ENCODE peak calls at places on chromosomes 12 and 14, in ten cellular contexts. O, I, T, F, M, G, Y, K, A and W are unnamed samples.

GRCh38 chr12:56256326-56256960 is 1.7 kb downstream of the ANKRD52 start:
- DNase-seq in A (no peak), G (no peak), F (no peak), T (peak), Y (no peak), K (no peak), I (no peak), O (no peak), M (no peak), W (no peak)

GRCh38 chr12:127324681-127325080 is 942.3 kb upstream of the TMEM132C start:
- DNase-seq in M (no peak), G (no peak), O (no peak), T (no peak), A (no peak), I (no peak), F (no peak), Y (no peak), K (no peak), W (no peak)

GRCh38 chr14:31326111-31326510 is 94.2 kb downstream of the HEATR5A start:
- DNase-seq in M (no peak), I (peak), G (no peak), F (no peak), K (no peak), A (no peak), Y (no peak), T (peak), O (peak), W (no peak)

GRCh38 chr14:82045339-82045738 is 511.7 kb upstream of the SEL1L start:
- DNase-seq in M (no peak), I (no peak), T (no peak), K (no peak), G (no peak), O (no peak), Y (no peak), F (no peak), A (no peak), W (no peak)

GRCh38 chr14:75837151-75837787 is 144.5 kb downstream of the TGFB3 start:
- DNase-seq in F (no peak), G (no peak), I (peak), K (no peak), Y (no peak), A (no peak), M (no peak), T (no peak), O (no peak), W (no peak)

GRCh38 chr14:105351920-105352871 is 37.6 kb downstream of the PACS2 start:
- DNase-seq in K (peak), I (peak), A (peak), Y (peak), F (peak), O (peak), G (peak), T (peak), M (peak), W (peak)

GRCh38 chr12:42221722-42222121 is 16.3 kb downstream of the YAF2 start:
- DNase-seq in O (no peak), I (no peak), A (no peak), M (no peak), T (no peak), G (no peak), Y (no peak), K (no peak), F (no peak), W (no peak)

GRCh38 chr12:53764630-53765029 is 12.9 kb upstream of the CISTR start:
- DNase-seq in Y (no peak), O (no peak), M (no peak), I (no peak), T (no peak), A (no peak), G (no peak), F (no peak), K (no peak), W (no peak)

GRCh38 chr12:88362439-88362838 is 217.8 kb downstream of the KITLG start:
- DNase-seq in G (no peak), K (no peak), Y (no peak), I (no peak), F (no peak), O (no peak), A (no peak), T (peak), M (no peak), W (no peak)

GRCh38 chr12:93191956-93192355 is 185.8 kb upstream of the NUDT4 start:
- DNase-seq in G (no peak), F (peak), K (no peak), Y (no peak), T (peak), A (no peak), I (no peak), O (no peak), M (no peak), W (no peak)

DNA sequence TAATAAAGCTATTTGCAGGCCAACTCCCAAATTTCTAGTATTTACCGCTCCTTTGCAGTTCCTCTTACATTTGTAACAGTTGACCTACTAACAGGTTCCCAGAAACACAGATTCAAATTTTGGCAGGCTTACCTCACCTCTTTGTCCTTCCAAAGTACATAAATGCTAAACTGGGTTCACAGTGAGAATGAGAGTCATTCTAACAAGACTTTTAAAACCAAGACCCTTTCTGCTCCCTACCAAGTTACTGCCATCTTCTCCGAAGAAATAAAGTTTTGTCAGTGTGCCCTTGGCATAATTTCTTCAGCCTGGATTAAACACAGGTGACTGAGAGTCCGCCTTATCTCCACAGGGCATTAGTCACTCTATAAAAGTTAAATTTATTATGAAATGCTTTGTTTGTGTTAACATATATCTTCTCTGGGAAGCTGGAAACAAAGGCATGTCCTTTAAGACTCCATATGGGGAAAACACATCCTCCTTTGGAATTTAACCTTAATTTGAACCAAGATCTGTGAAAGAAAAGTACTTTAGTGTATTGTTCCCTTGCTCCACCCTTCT is 28.2 kb downstream of the FOXA1 start:
- DNase-seq in Y (no peak), T (peak), M (no peak), K (no peak), F (no peak), O (no peak), I (no peak), G (peak), A (no peak), W (no peak)
- H3K27ac ChIP-seq in Y (no peak), T (no peak), M (no peak), K (no peak), F (no peak), O (peak), I (no peak), G (peak), A (no peak), W (peak)

GRCh38 chr12:111728795-111729194 is 37.9 kb upstream of the ALDH2 start:
- DNase-seq in T (no peak), A (no peak), O (no peak), F (no peak), K (no peak), Y (no peak), G (no peak), M (no peak), I (no peak), W (no peak)
- H3K27ac ChIP-seq in T (no peak), A (no peak), O (no peak), F (no peak), K (no peak), Y (no peak), G (no peak), M (no peak), I (no peak), W (no peak)

GRCh38 chr14:97280526-97280925 is 483.3 kb downstream of the VRK1 start:
- DNase-seq in F (no peak), A (no peak), K (no peak), I (no peak), M (no peak), G (no peak), Y (no peak), T (peak), O (no peak), W (no peak)
- H3K27ac ChIP-seq in F (no peak), A (no peak), K (no peak), I (no peak), M (no peak), G (no peak), Y (no peak), T (no peak), O (no peak), W (no peak)

GRCh38 chr12:75660107-75660530 is 148.7 kb upstream of the KRR1 start:
- DNase-seq in K (no peak), F (no peak), G (no peak), O (no peak), T (peak), A (no peak), I (peak), Y (no peak), M (no peak), W (no peak)

GRCh38 chr12:75657866-75658265 is 146.5 kb upstream of the KRR1 start:
- DNase-seq in Y (no peak), K (no peak), F (no peak), G (no peak), M (no peak), O (no peak), I (no peak), T (peak), A (no peak), W (no peak)

GRCh38 chr12:75658826-75659823 is 147.7 kb upstream of the KRR1 start:
- DNase-seq in G (no peak), T (peak), O (no peak), A (no peak), K (no peak), M (no peak), F (no peak), I (peak), Y (no peak), W (no peak)

GRCh38 chr12:75656650-75657049 is 145.2 kb upstream of the KRR1 start:
- DNase-seq in F (no peak), K (no peak), T (peak), M (no peak), O (no peak), Y (no peak), I (peak), A (no peak), G (no peak), W (peak)

GRCh38 chr12:75658286-75658685 is 146.9 kb upstream of the KRR1 start:
- DNase-seq in I (no peak), G (no peak), M (no peak), T (no peak), O (no peak), A (no peak), Y (no peak), F (no peak), K (no peak), W (no peak)
- H3K27ac ChIP-seq in I (peak), G (no peak), M (no peak), T (peak), O (peak), A (no peak), Y (no peak), F (peak), K (no peak), W (peak)

DNA sequence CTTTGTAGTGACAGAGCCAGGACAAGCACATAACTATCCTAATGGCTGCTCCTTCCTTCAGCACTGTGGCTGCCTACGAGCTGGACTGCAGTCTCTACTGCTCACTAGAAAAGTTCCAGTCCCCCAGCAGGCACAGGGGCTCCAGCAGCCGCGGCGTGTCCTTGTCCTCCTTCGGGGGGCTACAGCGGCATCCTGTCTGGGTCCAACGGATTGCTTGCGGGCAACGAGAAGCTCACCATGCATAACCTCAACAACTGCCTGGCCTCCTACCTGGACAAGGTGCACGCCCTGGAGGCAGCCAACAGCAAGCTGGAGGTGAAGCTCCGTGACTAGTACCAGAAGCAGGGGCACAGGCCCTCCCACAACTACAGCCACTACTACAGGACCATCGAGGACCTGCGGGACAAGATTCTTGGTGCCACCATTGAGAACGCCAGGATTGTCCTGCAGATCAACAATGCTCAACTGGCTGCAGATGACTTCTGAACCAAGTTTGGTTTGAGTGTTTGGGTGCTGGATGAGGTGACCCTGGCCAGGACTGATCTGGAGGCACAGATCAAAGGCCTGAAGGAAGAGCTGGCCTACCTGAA is 169.4 kb downstream of the NDUFA12 start:
- DNase-seq in G (no peak), I (no peak), Y (no peak), M (no peak), T (no peak), K (no peak), A (no peak), F (no peak), O (no peak), W (no peak)
- H3K27ac ChIP-seq in G (no peak), I (no peak), Y (no peak), M (no peak), T (no peak), K (no peak), A (peak), F (peak), O (no peak), W (no peak)

GRCh38 chr14:99534333-99534732 is 53.1 kb downstream of the CCNK start:
- DNase-seq in I (no peak), A (no peak), K (no peak), T (no peak), O (no peak), M (peak), G (no peak), Y (no peak), F (no peak), W (no peak)

GRCh38 chr14:99530407-99530806 is 49.2 kb downstream of the CCNK start:
- DNase-seq in O (no peak), T (no peak), I (no peak), G (no peak), F (no peak), A (no peak), K (no peak), Y (no peak), M (no peak), W (no peak)

GRCh38 chr14:99529899-99530298 is 48.7 kb downstream of the CCNK start:
- DNase-seq in F (no peak), O (no peak), Y (no peak), G (no peak), M (no peak), I (no peak), A (no peak), K (no peak), T (peak), W (no peak)

GRCh38 chr14:99532310-99532709 is 51.1 kb downstream of the CCNK start:
- DNase-seq in F (no peak), K (no peak), T (no peak), O (no peak), Y (no peak), A (no peak), M (no peak), I (no peak), G (no peak), W (no peak)

GRCh38 chr14:99531221-99532096 is 50.2 kb downstream of the CCNK start:
- DNase-seq in K (no peak), I (peak), T (peak), Y (no peak), O (no peak), M (peak), F (no peak), G (no peak), A (no peak), W (no peak)
- H3K27ac ChIP-seq in K (no peak), I (peak), T (no peak), Y (no peak), O (no peak), M (peak), F (peak), G (no peak), A (peak), W (peak)

GRCh38 chr12:2311001-2311778 is 258.4 kb downstream of the CACNA1C start:
- DNase-seq in O (no peak), Y (no peak), K (no peak), T (peak), I (no peak), M (no peak), G (no peak), F (no peak), A (no peak), W (peak)

GRCh38 chr12:2306686-2307249 is 254.0 kb downstream of the CACNA1C start:
- DNase-seq in F (no peak), O (no peak), K (no peak), G (no peak), T (no peak), I (no peak), M (no peak), A (no peak), Y (no peak), W (no peak)

GRCh38 chr12:2307550-2307949 is 254.8 kb downstream of the CACNA1C start:
- DNase-seq in T (no peak), K (no peak), Y (no peak), A (no peak), I (no peak), M (no peak), O (no peak), F (no peak), G (no peak), W (no peak)

GRCh38 chr12:2312156-2312555 is 259.4 kb downstream of the CACNA1C start:
- DNase-seq in Y (no peak), O (no peak), G (no peak), K (no peak), T (no peak), F (no peak), A (no peak), M (no peak), I (no peak), W (peak)

DNA sequence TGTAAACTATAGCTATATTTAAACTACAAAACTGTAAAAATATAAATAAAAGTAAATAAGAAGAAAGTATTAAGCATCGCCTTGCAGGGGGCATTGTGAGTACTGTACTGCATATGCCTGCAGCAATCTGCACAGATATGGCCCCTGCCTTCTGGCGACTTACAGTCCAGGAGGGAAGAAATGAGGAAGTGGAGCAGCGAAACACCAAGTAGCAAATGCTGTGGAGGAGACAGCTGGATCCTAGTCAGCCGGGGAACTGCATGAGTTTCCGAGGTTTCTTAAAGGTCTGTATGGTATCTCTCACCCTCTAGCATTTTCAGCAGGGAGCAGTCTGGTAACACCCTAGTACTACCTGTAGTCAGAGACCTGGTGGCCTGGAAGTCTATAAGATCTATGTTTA is 256.9 kb downstream of the CACNA1C start:
- DNase-seq in G (no peak), Y (no peak), M (no peak), K (no peak), T (no peak), O (no peak), F (no peak), A (no peak), I (no peak), W (no peak)
- H3K27ac ChIP-seq in G (no peak), Y (no peak), M (no peak), K (no peak), T (no peak), O (no peak), F (no peak), A (no peak), I (no peak), W (no peak)

DNA sequence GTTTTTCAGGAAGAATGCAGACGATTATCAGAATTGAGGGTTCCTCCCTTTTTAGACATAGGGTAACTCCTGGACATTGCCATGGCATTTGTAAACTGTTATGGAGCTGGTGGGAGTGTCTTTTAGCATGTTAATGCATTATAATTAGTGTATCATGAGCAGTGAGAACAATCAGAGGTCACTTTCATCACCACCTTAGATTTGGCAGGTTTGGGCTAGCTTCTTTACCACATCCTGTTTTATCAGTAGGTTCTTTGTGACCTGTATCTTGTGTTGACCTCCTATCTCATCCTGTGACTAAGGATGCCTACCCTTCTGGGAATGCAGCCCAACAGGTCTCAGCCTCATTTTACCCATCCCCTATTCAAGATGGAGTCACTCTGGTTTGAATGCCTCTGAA is 728.6 kb downstream of the GALC start:
- DNase-seq in M (no peak), F (no peak), K (no peak), Y (no peak), A (no peak), I (no peak), G (no peak), T (no peak), O (no peak), W (no peak)
- H3K27ac ChIP-seq in M (no peak), F (no peak), K (no peak), Y (no peak), A (no peak), I (no peak), G (no peak), T (no peak), O (no peak), W (peak)

DNA sequence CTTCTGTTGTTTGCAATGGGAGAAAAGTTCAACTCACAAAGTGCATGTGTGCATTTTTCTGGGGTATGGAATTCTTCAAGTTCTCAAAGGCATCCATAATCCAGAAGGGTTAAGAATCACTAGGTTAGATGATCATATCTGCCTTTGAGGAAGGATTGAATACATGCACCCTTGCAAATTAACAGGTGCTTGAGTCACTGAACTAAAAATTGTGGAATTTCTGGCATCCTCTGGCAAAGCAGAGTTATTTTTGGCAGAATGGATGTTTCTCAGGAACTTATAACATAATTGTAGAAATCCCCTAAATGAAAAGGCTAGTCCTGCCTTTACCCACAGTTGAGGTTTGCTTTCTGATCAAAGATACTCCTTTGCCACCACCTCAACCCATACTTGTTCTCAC is 136.5 kb upstream of the DYRK2 start:
- DNase-seq in O (no peak), T (peak), A (no peak), K (no peak), M (no peak), Y (no peak), F (no peak), I (no peak), G (no peak), W (no peak)
- H3K27ac ChIP-seq in O (no peak), T (no peak), A (no peak), K (no peak), M (no peak), Y (no peak), F (no peak), I (no peak), G (no peak), W (no peak)

GRCh38 chr12:47556219-47556618 is 149.6 kb downstream of the RPAP3 start:
- DNase-seq in F (no peak), I (no peak), M (no peak), O (no peak), G (no peak), K (no peak), Y (no peak), T (no peak), A (no peak), W (no peak)
- H3K27ac ChIP-seq in F (no peak), I (no peak), M (no peak), O (no peak), G (no peak), K (no peak), Y (no peak), T (no peak), A (no peak), W (no peak)